ENCODE peak calls at places on chromosomes 3 and 15, in ten cellular contexts. K, C, D, S, Y, G, P, Q, X and T are unnamed samples.

GRCh38 chr15:90664650-90665287 is 52.4 kb upstream of the BLM start:
- DNase-seq in K (no peak), C (peak; percentile 58), D (no peak), S (no peak), Y (peak; percentile 58), G (no peak), P (peak; percentile 79), Q (peak; percentile 31), X (peak; percentile 31), T (no peak)

GRCh38 chr3:69309810-69310209 is 76.1 kb downstream of the FRMD4B start:
- DNase-seq in K (peak; percentile 20), C (no peak), D (peak; percentile 17), S (no peak), Y (peak; percentile 69), G (no peak), P (no peak), Q (peak; percentile 6), X (peak; percentile 67), T (peak; percentile 19)

GRCh38 chr15:101175396-101175795 is 76.5 kb downstream of the CHSY1 start:
- DNase-seq in K (no peak), C (no peak), D (no peak), S (no peak), Y (no peak), G (no peak), P (no peak), Q (no peak), X (no peak), T (no peak)

GRCh38 chr15:32872606-32873291 is 154.9 kb downstream of the GREM1 start:
- DNase-seq in K (peak; percentile 68), C (peak; percentile 67), D (no peak), S (no peak), Y (peak; percentile 50), G (no peak), P (peak; percentile 67), Q (no peak), X (no peak), T (no peak)

GRCh38 chr3:133328373-133328772 is 71.5 kb upstream of the BFSP2 start:
- DNase-seq in K (no peak), C (no peak), D (no peak), S (no peak), Y (no peak), G (no peak), P (no peak), Q (no peak), X (no peak), T (no peak)

GRCh38 chr15:25933456-25934158 is 70.5 kb upstream of the ATP10A start:
- DNase-seq in K (peak; percentile 39), C (peak; percentile 86), D (peak; percentile 88), S (peak; percentile 32), Y (peak; percentile 83), G (peak; percentile 73), P (peak; percentile 88), Q (peak; percentile 58), X (peak; percentile 86), T (peak; percentile 43)

GRCh38 chr3:71062920-71063767 is 520.4 kb downstream of the FOXP1 start:
- DNase-seq in K (no peak), C (no peak), D (no peak), S (no peak), Y (peak; percentile 72), G (no peak), P (no peak), Q (no peak), X (no peak), T (no peak)

GRCh38 chr3:171976526-171976925 is 62.9 kb upstream of the FNDC3B start:
- DNase-seq in K (no peak), C (no peak), D (no peak), S (no peak), Y (peak; percentile 71), G (no peak), P (no peak), Q (no peak), X (no peak), T (no peak)

GRCh38 chr3:152961323-152961722 is 126.4 kb downstream of the P2RY1 start:
- DNase-seq in K (peak; percentile 34), C (no peak), D (no peak), S (no peak), Y (peak; percentile 49), G (no peak), P (no peak), Q (peak; percentile 31), X (no peak), T (peak; percentile 14)

GRCh38 chr3:124620600-124621063 is 109.6 kb upstream of the UMPS start:
- DNase-seq in K (peak; percentile 43), C (peak; percentile 88), D (peak; percentile 69), S (no peak), Y (peak; percentile 41), G (no peak), P (no peak), Q (peak; percentile 20), X (no peak), T (peak; percentile 45)

GRCh38 chr3:48409291-48410201 is 20.3 kb downstream of the PLXNB1 start:
- DNase-seq in K (no peak), C (peak; percentile 42), D (no peak), S (no peak), Y (no peak), G (peak; percentile 10), P (peak; percentile 64), Q (no peak), X (no peak), T (no peak)

GRCh38 chr3:144491333-144491732 is 519.7 kb downstream of the DIPK2A start:
- DNase-seq in K (no peak), C (no peak), D (no peak), S (no peak), Y (no peak), G (no peak), P (no peak), Q (no peak), X (no peak), T (no peak)

GRCh38 chr15:93027413-93027812 is 61.6 kb downstream of the RGMA start:
- DNase-seq in K (no peak), C (peak; percentile 44), D (no peak), S (no peak), Y (no peak), G (no peak), P (peak; percentile 67), Q (no peak), X (no peak), T (peak; percentile 9)

GRCh38 chr3:42747581-42747980 is 25.5 kb downstream of the CCDC13 start:
- DNase-seq in K (no peak), C (peak; percentile 39), D (no peak), S (no peak), Y (no peak), G (no peak), P (peak; percentile 51), Q (no peak), X (no peak), T (no peak)

GRCh38 chr15:33526532-33526931 is 215.8 kb downstream of the RYR3 start:
- DNase-seq in K (peak; percentile 39), C (no peak), D (peak; percentile 65), S (no peak), Y (no peak), G (no peak), P (no peak), Q (no peak), X (no peak), T (no peak)